ENCODE peak calls at places on chromosome 13, in six cellular contexts. E is stomach, L is osteoblast, F is thoracic aorta, P is dorsolateral prefrontal cortex, J is pancreas. Y is an unnamed sample.

GRCh38 chr13:39510296-39510695 is 92.7 kb downstream of the LHFPL6 start:
- DNase-seq in J (no peak), P (no peak), E (no peak), F (no peak), L (peak), Y (no peak)

GRCh38 chr13:35500071-35500595 is 23.6 kb upstream of the MAB21L1 start:
- DNase-seq in L (no peak), F (no peak), J (no peak), P (no peak), E (no peak), Y (no peak)

GRCh38 chr13:73898899-73899298 is 235.3 kb downstream of the KLF12 start:
- DNase-seq in F (no peak), J (no peak), P (no peak), E (no peak), L (no peak), Y (no peak)

GRCh38 chr13:77544765-77545316 is 9.3 kb downstream of the SCEL start:
- DNase-seq in J (no peak), E (no peak), L (no peak), F (no peak), P (no peak), Y (no peak)

GRCh38 chr13:36673838-36674326 is at the start of gene SERTM1:
- DNase-seq in J (no peak), L (no peak), F (no peak), P (peak), E (no peak), Y (no peak)

GRCh38 chr13:30466358-30466714 is 600 bp upstream of the HMGB1 start:
- DNase-seq in E (no peak), P (no peak), F (no peak), L (no peak), J (no peak), Y (no peak)

GRCh38 chr13:51683537-51684050 is 99.3 kb downstream of the WDFY2 start:
- DNase-seq in L (no peak), P (no peak), J (no peak), E (no peak), F (no peak), Y (no peak)

GRCh38 chr13:46010148-46010547 is 42.4 kb downstream of the ZC3H13 start:
- DNase-seq in F (no peak), E (no peak), P (peak), J (no peak), L (no peak), Y (no peak)

GRCh38 chr13:91291078-91291477 is 56.4 kb upstream of the MIR17HG start:
- DNase-seq in P (no peak), L (no peak), E (no peak), F (no peak), J (no peak), Y (no peak)

GRCh38 chr13:113919761-113920160 is 54.1 kb downstream of the C13orf46 start:
- DNase-seq in J (no peak), F (no peak), L (no peak), P (no peak), E (peak), Y (no peak)

GRCh38 chr13:35953537-35954206 is 177.5 kb downstream of the DCLK1 start:
- DNase-seq in E (peak), L (peak), J (peak), P (peak), F (peak), Y (peak)

GRCh38 chr13:113299951-113300350 is 2.9 kb downstream of the LAMP1 start:
- DNase-seq in P (no peak), J (no peak), L (peak), F (no peak), E (no peak), Y (no peak)

GRCh38 chr13:81318231-81319019 is 977.5 kb upstream of the SPRY2 start:
- DNase-seq in J (no peak), P (no peak), L (no peak), E (no peak), F (no peak), Y (no peak)

GRCh38 chr13:101481421-101481820 is 28.9 kb downstream of the ITGBL1 start:
- DNase-seq in F (no peak), E (no peak), J (no peak), L (no peak), P (no peak), Y (no peak)

GRCh38 chr13:101473458-101473857 is 21.0 kb downstream of the ITGBL1 start:
- DNase-seq in E (no peak), J (no peak), L (no peak), P (no peak), F (no peak), Y (no peak)

GRCh38 chr13:101474419-101474957 is 22.0 kb downstream of the ITGBL1 start:
- DNase-seq in P (no peak), J (no peak), E (no peak), F (no peak), L (no peak), Y (peak)

DNA sequence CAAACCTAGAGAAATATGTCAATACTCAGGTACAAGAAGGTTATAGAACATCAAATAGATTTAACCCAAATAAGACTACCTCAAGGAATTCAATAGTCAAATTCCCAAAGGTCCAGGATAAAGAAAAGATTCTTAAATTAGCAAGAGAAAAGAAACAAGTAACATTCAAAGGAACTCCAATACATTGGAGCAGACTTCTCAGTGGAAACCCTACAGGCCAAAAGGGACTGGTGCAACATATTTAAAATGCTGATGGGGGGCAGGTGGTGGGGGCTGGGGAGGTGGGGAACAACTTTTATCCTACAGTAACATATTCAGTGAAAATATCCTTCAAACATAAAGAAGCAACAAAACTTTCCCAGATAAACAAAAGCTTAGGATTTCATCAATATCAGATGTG is 23.1 kb downstream of the ITGBL1 start:
- DNase-seq in J (no peak), E (no peak), L (no peak), P (no peak), F (no peak), Y (no peak)
- TF ChIP-seq CTCF in J (no peak), E (no peak), L (no peak), P (no peak), F (peak), Y (no peak)

DNA sequence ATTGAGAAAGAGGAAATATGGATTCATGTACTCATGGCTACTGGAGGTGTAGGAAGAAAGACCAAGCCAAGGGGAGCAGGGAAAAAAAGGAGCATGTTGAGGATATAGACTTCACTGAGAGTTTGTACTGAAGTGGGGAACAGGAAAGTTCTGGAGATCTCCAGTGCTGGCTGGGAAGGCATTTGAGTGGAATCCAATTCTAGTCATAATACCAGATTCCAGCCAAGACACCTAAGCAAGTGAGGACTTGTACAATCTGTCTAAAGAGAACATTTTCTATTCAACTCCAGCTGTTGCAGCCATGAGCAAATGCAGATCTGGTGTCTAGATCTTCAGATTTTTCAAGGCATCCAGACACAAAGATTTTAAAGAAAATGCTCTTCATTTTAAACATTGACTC is 412.5 kb downstream of the OXGR1 start:
- DNase-seq in F (no peak), E (no peak), L (no peak), J (no peak), P (no peak), Y (no peak)
- TF ChIP-seq CTCF in F (no peak), E (no peak), L (no peak), J (no peak), P (no peak), Y (no peak)

GRCh38 chr13:44388427-44388826 is 14.8 kb downstream of the SERP2 start:
- DNase-seq in L (no peak), P (no peak), E (no peak), J (no peak), F (no peak), Y (no peak)
- TF ChIP-seq CTCF in L (no peak), P (no peak), E (no peak), J (no peak), F (no peak), Y (no peak)

DNA sequence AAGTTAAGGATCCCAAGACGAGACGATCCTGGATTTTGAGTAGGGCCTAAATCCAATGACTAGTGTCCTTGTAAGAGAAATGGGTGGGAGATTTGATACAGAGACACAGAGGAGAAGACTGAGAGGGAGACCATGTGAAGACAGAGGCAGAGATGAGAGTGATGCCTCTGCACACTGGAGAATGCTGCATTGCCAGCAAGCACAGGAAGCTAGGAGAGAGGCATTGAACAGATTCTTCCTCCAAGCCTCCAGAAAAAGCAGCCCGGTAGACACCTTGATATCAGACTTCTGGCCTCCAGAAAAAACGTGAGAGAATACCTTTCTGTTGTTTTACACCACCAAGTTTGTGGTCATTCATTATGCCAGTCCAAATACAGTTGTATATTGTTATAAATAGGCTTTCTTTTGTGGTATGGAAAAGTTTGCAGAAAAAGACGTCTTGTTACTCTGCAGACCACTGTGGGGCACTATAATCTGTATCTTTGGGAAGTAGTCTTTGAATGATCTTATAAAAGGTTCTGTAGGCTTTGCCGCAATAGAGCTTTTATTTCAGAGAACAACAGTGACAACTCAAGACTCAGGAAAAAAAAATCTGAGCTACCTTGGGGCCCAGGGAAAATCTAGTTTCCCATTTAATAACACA is 17.9 kb upstream of the RFC3 start:
- DNase-seq in F (no peak), P (no peak), J (no peak), L (peak), E (no peak), Y (no peak)
- TF ChIP-seq CTCF in F (no peak), P (peak), J (peak), L (peak), E (no peak), Y (no peak)

GRCh38 chr13:95222733-95223018 is 78.6 kb downstream of the ABCC4 start:
- DNase-seq in L (no peak), F (no peak), P (no peak), J (no peak), E (no peak), Y (no peak)
- TF ChIP-seq CTCF in L (no peak), F (no peak), P (no peak), J (no peak), E (no peak), Y (no peak)

DNA sequence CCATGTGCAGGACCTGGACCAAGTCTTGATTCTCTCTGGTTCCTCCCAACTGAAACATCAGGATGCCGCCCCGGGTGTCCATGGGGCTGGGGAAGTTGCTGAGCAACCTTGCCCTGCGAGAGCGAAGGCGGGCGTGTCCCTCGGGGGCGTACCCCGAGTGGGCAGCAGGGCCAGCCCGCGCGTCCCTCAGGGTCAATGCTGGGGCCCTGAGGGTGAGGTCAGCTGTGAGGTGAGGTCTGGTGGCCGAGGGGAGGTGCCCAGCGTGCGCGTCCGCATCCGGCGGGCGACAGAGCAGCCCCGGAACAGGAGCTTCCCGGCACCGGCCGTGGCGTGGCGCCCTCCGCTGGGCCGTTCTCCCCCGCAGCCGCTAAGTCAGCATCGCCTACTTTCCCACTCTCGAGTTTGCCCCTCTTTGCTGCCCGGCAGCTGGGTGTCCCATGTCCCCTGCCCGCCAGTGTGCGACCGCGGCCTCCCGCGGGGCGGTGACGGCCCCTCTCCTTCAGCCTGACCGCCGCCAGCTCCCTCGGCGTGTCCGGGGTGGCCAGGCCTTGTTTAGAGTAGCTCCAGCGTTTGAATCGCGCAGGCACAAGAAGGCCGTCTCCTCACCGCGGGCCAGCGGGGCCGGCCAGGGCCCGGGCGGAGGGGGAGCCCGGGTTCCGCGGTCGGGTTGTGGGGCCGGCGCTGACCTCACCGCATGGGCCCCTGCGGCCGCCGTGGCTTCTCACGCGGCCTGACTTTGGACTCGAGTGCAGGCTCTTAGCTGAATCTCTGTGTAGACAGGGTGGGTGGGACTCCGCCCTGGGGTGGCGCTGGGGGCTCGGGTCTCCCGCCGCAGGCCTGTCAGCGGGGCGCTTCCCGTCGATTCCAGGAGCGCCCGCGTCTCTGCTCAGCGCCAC is 33.0 kb downstream of the GJA3 start:
- DNase-seq in L (peak), E (peak), J (peak), P (peak), F (no peak), Y (peak)
- TF ChIP-seq CTCF in L (peak), E (no peak), J (no peak), P (peak), F (peak), Y (peak)

DNA sequence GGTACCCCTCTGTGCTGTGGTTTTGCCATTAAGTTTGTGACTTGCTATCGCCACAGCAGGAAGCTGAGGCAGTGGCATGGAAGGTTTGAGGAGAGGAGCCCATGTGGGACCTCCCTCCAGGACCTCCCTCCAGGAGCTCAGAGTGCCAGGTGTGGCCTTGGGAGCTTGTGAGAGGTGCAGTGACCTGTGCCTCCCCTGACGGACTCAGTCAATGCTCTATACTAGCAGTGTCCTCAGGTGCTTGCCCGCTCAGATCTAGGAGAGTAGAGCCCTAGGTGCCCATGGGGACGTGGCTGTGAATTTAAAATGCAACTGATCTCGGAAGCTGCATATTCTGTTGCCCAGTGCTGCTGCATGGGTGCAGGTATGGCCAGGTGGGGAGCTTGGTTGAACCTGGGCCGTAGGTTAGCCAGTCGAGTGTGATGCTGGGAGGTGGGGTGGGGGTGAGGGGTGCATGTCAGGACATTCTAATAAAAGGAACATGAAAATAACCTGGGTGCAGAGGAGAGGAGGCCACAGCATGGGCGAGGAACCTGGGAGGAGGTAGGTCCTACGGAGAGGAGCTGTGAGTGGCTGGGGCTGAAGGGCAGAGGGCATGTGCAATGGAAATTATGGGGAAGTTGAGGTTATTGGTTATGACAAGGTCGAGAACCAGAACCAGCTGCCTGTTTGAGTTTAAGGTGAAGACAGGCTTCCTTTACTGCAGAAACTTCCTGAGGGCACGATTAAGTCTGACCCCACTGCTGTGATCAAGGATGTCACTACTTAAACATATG is 41.6 kb downstream of the TEX29 start:
- DNase-seq in F (no peak), L (no peak), E (peak), P (no peak), J (no peak), Y (no peak)
- TF ChIP-seq CTCF in F (no peak), L (no peak), E (no peak), P (no peak), J (no peak), Y (no peak)

GRCh38 chr13:29434217-29434940 is 161.1 kb downstream of the SLC7A1 start:
- DNase-seq in P (no peak), E (no peak), L (no peak), J (no peak), F (no peak), Y (no peak)

GRCh38 chr13:29438772-29439171 is 156.7 kb downstream of the SLC7A1 start:
- DNase-seq in E (no peak), J (no peak), P (no peak), F (no peak), L (no peak), Y (no peak)

GRCh38 chr13:29435125-29435911 is 160.2 kb downstream of the SLC7A1 start:
- DNase-seq in L (peak), E (no peak), J (no peak), P (no peak), F (no peak), Y (no peak)

GRCh38 chr13:29436721-29437250 is 158.7 kb downstream of the SLC7A1 start:
- DNase-seq in J (no peak), F (no peak), L (no peak), P (no peak), E (no peak), Y (no peak)

DNA sequence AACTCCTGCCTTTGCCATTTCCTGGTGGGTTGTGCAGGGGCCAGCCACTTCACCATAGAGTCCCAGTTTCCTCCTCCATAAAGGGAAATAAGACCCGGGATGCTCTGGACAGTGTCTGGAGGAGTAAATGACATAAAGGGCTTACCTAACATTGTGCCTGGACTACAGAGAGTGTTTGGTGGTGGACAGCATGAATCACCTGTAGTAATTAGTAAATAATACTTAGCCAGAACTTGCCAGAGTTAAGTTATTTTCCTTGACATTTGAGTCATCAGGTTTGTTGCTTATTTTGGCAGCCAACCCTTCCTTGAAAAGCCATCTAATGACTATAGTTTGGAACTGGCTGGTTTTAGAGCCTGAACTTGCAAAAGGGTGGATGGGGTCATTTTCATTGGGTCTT is 159.2 kb downstream of the SLC7A1 start:
- DNase-seq in E (no peak), F (no peak), J (no peak), P (no peak), L (no peak), Y (no peak)
- TF ChIP-seq CTCF in E (no peak), F (no peak), J (no peak), P (no peak), L (no peak), Y (no peak)

DNA sequence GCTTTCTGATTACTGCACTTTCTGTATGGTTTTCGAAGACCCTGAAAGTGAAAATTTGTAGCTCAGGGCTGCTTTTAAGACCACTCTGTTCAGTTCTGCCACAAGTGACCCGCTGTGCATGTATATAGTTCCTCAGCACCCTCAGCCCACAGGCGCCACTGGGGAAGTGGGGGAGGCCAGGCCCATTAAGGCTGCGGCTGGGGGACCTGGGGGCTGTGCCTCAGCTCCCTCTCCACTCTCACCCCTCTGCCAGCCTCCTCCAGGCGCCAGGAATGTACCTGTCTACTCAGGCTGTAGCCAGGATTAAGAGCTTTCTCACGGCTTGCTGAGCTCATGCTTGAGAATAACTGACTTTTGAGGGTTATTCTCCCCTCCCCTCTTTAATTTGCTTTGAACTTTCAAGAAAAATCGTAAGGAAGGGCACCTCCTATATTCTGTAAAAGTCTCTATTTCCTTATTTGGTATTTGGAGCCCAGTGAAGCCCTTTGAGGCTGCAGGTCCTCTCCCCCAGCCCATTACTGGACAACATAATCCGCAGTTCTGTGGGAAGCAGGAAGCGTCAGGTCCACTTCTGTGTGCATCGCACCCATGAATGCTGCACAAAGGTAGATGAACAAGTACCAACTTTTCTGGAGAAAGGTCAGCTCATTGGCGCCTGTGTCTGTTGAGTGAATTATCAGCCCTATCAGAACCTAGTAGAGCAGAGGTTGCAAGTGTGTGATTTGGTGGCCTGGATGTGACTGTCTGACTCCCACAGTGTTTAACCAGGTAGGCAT is 29.6 kb downstream of the GJA3 start:
- DNase-seq in F (no peak), E (no peak), P (no peak), L (no peak), J (no peak), Y (no peak)
- TF ChIP-seq CTCF in F (no peak), E (no peak), P (no peak), L (no peak), J (no peak), Y (no peak)

Y was measured in Calu3.